ENCODE peak calls at places on chromosomes 13 and 19, in ten cellular contexts. O is osteoblast; D is ascending aorta; A is Caco-2; Y is uterus; F is iPS DF 6.9; P is body of pancreas; U is transverse colon; S is CD8-positive, alpha-beta memory T cell; Z is upper lobe of right lung. V is an unnamed sample.

GRCh38 chr19:8335343-8336071 is 7.6 kb downstream of the KANK3 start:
- DNase-seq in D (no peak), O (peak; percentile 84), A (no peak), P (no peak), F (no peak), Z (peak; percentile 69), U (peak; percentile 20), S (no peak), Y (no peak), V (no peak)

GRCh38 chr13:29954082-29955043 is 103.9 kb upstream of the UBL3 start:
- DNase-seq in S (peak; percentile 23), P (no peak), U (no peak), F (no peak), D (no peak), A (no peak), O (no peak), Z (no peak), Y (no peak), V (no peak)

GRCh38 chr13:113650275-113650674 is 7.7 kb downstream of the ATP4B start:
- DNase-seq in U (peak; percentile 4), Z (peak; percentile 83), S (no peak), O (no peak), F (no peak), Y (peak; percentile 5), P (no peak), D (peak; percentile 57), A (peak; percentile 30), V (no peak)

GRCh38 chr13:111178417-111178816 is 63.3 kb downstream of the ARHGEF7 start:
- DNase-seq in Y (no peak), O (peak; percentile 79), P (no peak), S (no peak), A (no peak), Z (no peak), D (peak; percentile 79), U (no peak), F (no peak), V (no peak)

GRCh38 chr13:31697290-31697689 is 42.0 kb upstream of the RXFP2 start:
- DNase-seq in F (no peak), Y (no peak), P (no peak), S (no peak), A (no peak), O (no peak), D (no peak), Z (no peak), U (no peak), V (no peak)

GRCh38 chr19:16737909-16738308 is 18.3 kb downstream of the NWD1 start:
- DNase-seq in O (no peak), U (no peak), A (no peak), Y (no peak), S (no peak), P (no peak), D (no peak), F (no peak), Z (no peak), V (no peak)

GRCh38 chr13:106570354-106570822 is 2.5 kb upstream of the ARGLU1 start:
- DNase-seq in U (peak; percentile 46), F (peak; percentile 73), D (peak; percentile 81), S (peak; percentile 72), P (peak; percentile 81), A (peak; percentile 98), Z (peak; percentile 90), Y (peak; percentile 45), O (peak; percentile 91), V (no peak)

GRCh38 chr19:6086081-6086858 is 24.0 kb downstream of the RFX2 start:
- DNase-seq in Y (no peak), U (no peak), Z (no peak), A (no peak), P (no peak), D (no peak), F (no peak), S (no peak), O (no peak), V (no peak)

GRCh38 chr13:101649490-101650126 is 197.1 kb downstream of the ITGBL1 start:
- DNase-seq in Z (no peak), U (no peak), D (no peak), S (no peak), Y (no peak), A (no peak), P (no peak), F (no peak), O (no peak), V (no peak)

GRCh38 chr13:96780105-96780504 is 214.2 kb downstream of the OXGR1 start:
- DNase-seq in U (no peak), A (no peak), Z (no peak), F (no peak), O (no peak), P (no peak), D (no peak), S (no peak), Y (no peak), V (no peak)

GRCh38 chr13:110715395-110716234 is 2.1 kb downstream of the ING1 start:
- DNase-seq in U (peak; percentile 98), O (peak; percentile 99), S (peak; percentile 95), F (peak; percentile 96), Z (peak; percentile 99), D (peak; percentile 99), A (peak; percentile 100), P (peak; percentile 97), Y (peak; percentile 100), V (peak; percentile 99)

GRCh38 chr19:16908759-16909158 is 20.0 kb downstream of the F2RL3 start:
- DNase-seq in S (no peak), A (no peak), O (peak; percentile 39), Y (no peak), D (no peak), P (no peak), F (no peak), Z (no peak), U (no peak), V (no peak)

GRCh38 chr13:20125129-20125782 is 35.6 kb downstream of the GJA3 start:
- DNase-seq in P (no peak), F (no peak), Z (no peak), D (no peak), S (no peak), A (peak; percentile 1), Y (no peak), U (no peak), O (peak; percentile 90), V (no peak)

GRCh38 chr13:19596960-19597361 is 35.6 kb upstream of the TPTE2 start:
- DNase-seq in P (no peak), D (no peak), F (no peak), Y (no peak), Z (no peak), A (peak; percentile 86), S (no peak), U (no peak), O (no peak), V (no peak)

GRCh38 chr13:45683701-45684100 is 18.4 kb upstream of the CBY2 start:
- DNase-seq in Y (no peak), F (no peak), P (no peak), S (no peak), U (no peak), O (no peak), Z (no peak), A (no peak), D (no peak), V (no peak)

GRCh38 chr13:21966014-21966413 is 295.1 kb downstream of the FGF9 start:
- DNase-seq in Z (no peak), D (no peak), Y (no peak), U (no peak), S (no peak), A (no peak), P (no peak), O (no peak), F (no peak), V (no peak)

GRCh38 chr19:16041571-16042386 is 34.5 kb upstream of the TPM4 start:
- DNase-seq in O (peak; percentile 98), Y (peak; percentile 84), P (peak; percentile 82), S (peak; percentile 74), D (peak; percentile 91), U (peak; percentile 90), A (peak; percentile 71), F (peak; percentile 55), Z (peak; percentile 90), V (peak; percentile 81)

GRCh38 chr19:19591133-19591825 is 27.2 kb downstream of the PBX4 start:
- DNase-seq in D (peak; percentile 67), Y (no peak), A (peak; percentile 38), U (peak; percentile 35), P (peak; percentile 21), F (no peak), Z (no peak), O (peak; percentile 95), S (peak; percentile 68), V (no peak)

GRCh38 chr13:90420683-90421082 is 926.8 kb upstream of the MIR17HG start:
- DNase-seq in P (no peak), F (no peak), A (no peak), Z (no peak), D (no peak), O (no peak), Y (no peak), U (no peak), S (no peak), V (no peak)

GRCh38 chr13:50919291-50919690 is 9.7 kb downstream of the RNASEH2B start:
- DNase-seq in D (no peak), Z (no peak), A (no peak), P (no peak), F (no peak), O (no peak), Y (no peak), S (no peak), U (no peak), V (no peak)
- H3K4me1 ChIP-seq in D (no peaks in the 10 kb centered on the region), Z (peaks cover 32% of the 10 kb centered on the region), A (no peaks in the 10 kb centered on the region), P (peaks cover 6% of the 10 kb centered on the region), F (peaks cover 3% of the 10 kb centered on the region), O (peaks cover 13% of the 10 kb centered on the region), Y (no peaks in the 10 kb centered on the region), S (peaks cover 30% of the 10 kb centered on the region), U (peaks cover 3% of the 10 kb centered on the region), V (peaks cover 14% of the 10 kb centered on the region)

GRCh38 chr13:94020426-94020825 is 459.1 kb downstream of the DCT start:
- DNase-seq in P (no peak), Y (no peak), F (no peak), O (no peak), A (no peak), D (no peak), S (no peak), Z (no peak), U (no peak), V (no peak)
- H3K4me1 ChIP-seq in P (no peaks in the 10 kb centered on the region), Y (no peaks in the 10 kb centered on the region), F (no peaks in the 10 kb centered on the region), O (peaks cover 9% of the 10 kb centered on the region), A (no peaks in the 10 kb centered on the region), D (no peaks in the 10 kb centered on the region), S (no peaks in the 10 kb centered on the region), Z (no peaks in the 10 kb centered on the region), U (no peaks in the 10 kb centered on the region), V (no peaks in the 10 kb centered on the region)

DNA sequence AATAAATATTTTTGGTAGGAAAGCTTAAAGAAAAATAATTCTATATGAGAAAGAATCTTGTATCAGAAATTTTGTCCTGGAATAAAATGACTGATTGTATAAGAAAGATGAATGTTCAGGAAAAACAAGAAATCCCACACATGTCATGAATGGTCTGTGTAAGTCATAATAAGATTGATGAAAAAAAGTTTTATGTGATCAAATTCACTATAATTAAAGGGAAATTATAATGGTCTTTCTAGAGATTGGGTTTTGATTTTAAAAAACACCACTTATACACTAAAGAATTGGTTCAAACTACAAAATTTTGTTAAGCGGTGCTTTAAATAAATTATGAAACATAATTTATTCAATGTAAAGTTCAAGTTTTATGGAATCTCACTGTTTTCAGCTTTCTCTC is 7.2 kb upstream of the ZNF841 start:
- DNase-seq in D (no peak), P (no peak), Y (no peak), S (no peak), A (no peak), U (no peak), Z (no peak), F (no peak), O (no peak), V (no peak)
- H3K4me1 ChIP-seq in D (no peaks in the 10 kb centered on the region), P (no peaks in the 10 kb centered on the region), Y (no peaks in the 10 kb centered on the region), S (no peaks in the 10 kb centered on the region), A (no peaks in the 10 kb centered on the region), U (no peaks in the 10 kb centered on the region), Z (no peaks in the 10 kb centered on the region), F (no peaks in the 10 kb centered on the region), O (no peaks in the 10 kb centered on the region), V (no peaks in the 10 kb centered on the region)

GRCh38 chr19:43780706-43781525 is at the start of gene KCNN4:
- DNase-seq in O (peak; percentile 93), U (peak; percentile 88), S (peak; percentile 14), D (no peak), F (no peak), Y (no peak), A (no peak), P (no peak), Z (peak; percentile 70), V (no peak)
- H3K4me1 ChIP-seq in O (peaks cover 43% of the 10 kb centered on the region), U (peaks cover 51% of the 10 kb centered on the region), S (peaks cover 71% of the 10 kb centered on the region), D (peaks cover 7% of the 10 kb centered on the region), F (peaks cover 1% of the 10 kb centered on the region), Y (no peaks in the 10 kb centered on the region), A (peaks cover 11% of the 10 kb centered on the region), P (no peaks in the 10 kb centered on the region), Z (peaks cover 23% of the 10 kb centered on the region), V (no peaks in the 10 kb centered on the region)

V was measured in heart left ventricle.